ENCODE peak calls at places on chromosomes 11 and 22, in six cellular contexts. E is right lobe of liver, S is mesendoderm, K is astrocyte, Y is hepatocyte, P is SK-N-SH. C is an unnamed sample.

GRCh38 chr11:48109046-48109666 is 107.5 kb upstream of the OR4B1 start:
- DNase-seq in E (peak; percentile 23), S (peak; percentile 51), K (peak; percentile 52), Y (no peak), P (no peak), C (no peak)

GRCh38 chr22:26589367-26589844 is 526 bp downstream of the TPST2 start:
- DNase-seq in E (peak; percentile 90), S (peak; percentile 68), K (no peak), Y (peak; percentile 53), P (peak; percentile 60), C (peak; percentile 91)

GRCh38 chr11:34905666-34906065 is 10.5 kb downstream of the APIP start:
- DNase-seq in E (no peak), S (no peak), K (no peak), Y (no peak), P (no peak), C (no peak)

GRCh38 chr11:103035656-103036434 is 56.1 kb downstream of the DCUN1D5 start:
- DNase-seq in E (no peak), S (peak; percentile 86), K (peak; percentile 77), Y (peak; percentile 84), P (peak; percentile 43), C (no peak)

GRCh38 chr11:116104480-116105174 is 600.4 kb upstream of the CADM1 start:
- DNase-seq in E (no peak), S (no peak), K (no peak), Y (no peak), P (no peak), C (no peak)

GRCh38 chr22:19631899-19632670 is 82.2 kb upstream of the SEPTIN5 start:
- DNase-seq in E (no peak), S (peak; percentile 71), K (peak; percentile 24), Y (peak; percentile 46), P (peak; percentile 82), C (no peak)

GRCh38 chr11:94602430-94603372 is 35.5 kb downstream of the PIWIL4 start:
- DNase-seq in E (peak; percentile 74), S (peak; percentile 73), K (peak; percentile 67), Y (peak; percentile 77), P (no peak), C (no peak)

GRCh38 chr22:21450858-21451331 is 16.3 kb upstream of the TMEM191C start:
- DNase-seq in E (peak; percentile 37), S (no peak), K (no peak), Y (no peak), P (no peak), C (peak; percentile 25)

GRCh38 chr22:39960791-39961746 is 872 bp downstream of the TMA7B start:
- DNase-seq in E (no peak), S (no peak), K (peak; percentile 99), Y (peak; percentile 27), P (no peak), C (peak; percentile 80)

GRCh38 chr22:42001127-42001526 is 2.5 kb downstream of the WBP2NL start:
- DNase-seq in E (no peak), S (no peak), K (no peak), Y (no peak), P (no peak), C (no peak)

GRCh38 chr22:36985490-36985889 is 33.8 kb downstream of the TST start:
- DNase-seq in E (no peak), S (no peak), K (no peak), Y (no peak), P (no peak), C (no peak)

GRCh38 chr11:19712281-19713220 is at the start of gene NAV2:
- DNase-seq in E (peak; percentile 95), S (peak; percentile 96), K (peak; percentile 84), Y (peak; percentile 96), P (peak; percentile 93), C (peak; percentile 94)

GRCh38 chr11:69309800-69310280 is 15.9 kb downstream of the MYEOV start:
- DNase-seq in E (peak; percentile 16), S (no peak), K (no peak), Y (no peak), P (peak; percentile 23), C (no peak)

GRCh38 chr11:79097279-79097875 is 343.5 kb downstream of the TENM4 start:
- DNase-seq in E (no peak), S (no peak), K (peak; percentile 30), Y (no peak), P (no peak), C (no peak)

GRCh38 chr11:76878014-76878413 is 17.3 kb downstream of the ACER3 start:
- DNase-seq in E (no peak), S (no peak), K (no peak), Y (no peak), P (no peak), C (no peak)

GRCh38 chr11:96028746-96029145 is 104.8 kb upstream of the MTMR2 start:
- DNase-seq in E (no peak), S (no peak), K (no peak), Y (no peak), P (no peak), C (no peak)

GRCh38 chr11:133118563-133119303 is 413.6 kb downstream of the OPCML start:
- DNase-seq in E (no peak), S (no peak), K (no peak), Y (no peak), P (no peak), C (no peak)

GRCh38 chr22:24189249-24190158 is 8.2 kb downstream of the SUSD2 start:
- DNase-seq in E (peak; percentile 74), S (peak; percentile 56), K (no peak), Y (peak; percentile 80), P (peak; percentile 95), C (peak; percentile 90)

GRCh38 chr22:37968452-37969251 is 15.2 kb downstream of the POLR2F start:
- DNase-seq in E (no peak), S (no peak), K (no peak), Y (no peak), P (no peak), C (no peak)

GRCh38 chr11:72221386-72221785 is 3.2 kb upstream of the INPPL1 start:
- DNase-seq in E (no peak), S (no peak), K (no peak), Y (no peak), P (no peak), C (peak; percentile 81)

GRCh38 chr11:128210148-128210940 is 377.0 kb downstream of the ETS1 start:
- DNase-seq in E (no peak), S (peak; percentile 97), K (peak; percentile 98), Y (peak; percentile 84), P (no peak), C (no peak)

GRCh38 chr11:32392840-32393239 is 42.5 kb downstream of the WT1 start:
- DNase-seq in E (no peak), S (no peak), K (no peak), Y (no peak), P (no peak), C (no peak)

GRCh38 chr11:32400196-32400595 is 35.1 kb downstream of the WT1 start:
- DNase-seq in E (no peak), S (peak; percentile 90), K (peak; percentile 48), Y (peak; percentile 43), P (no peak), C (no peak)

GRCh38 chr11:32396991-32397390 is 38.3 kb downstream of the WT1 start:
- DNase-seq in E (no peak), S (no peak), K (peak; percentile 35), Y (no peak), P (no peak), C (no peak)

GRCh38 chr11:32395127-32395526 is 40.2 kb downstream of the WT1 start:
- DNase-seq in E (no peak), S (no peak), K (no peak), Y (no peak), P (no peak), C (no peak)

GRCh38 chr11:32396331-32396730 is 39.0 kb downstream of the WT1 start:
- DNase-seq in E (no peak), S (no peak), K (no peak), Y (no peak), P (no peak), C (no peak)
- H3K4me1 ChIP-seq in E (no peaks in the 10 kb centered on the region), S (no peaks in the 10 kb centered on the region), K (peaks cover 11% of the 10 kb centered on the region), Y (no peaks in the 10 kb centered on the region), P (peaks cover 30% of the 10 kb centered on the region), C (no peaks in the 10 kb centered on the region)

DNA sequence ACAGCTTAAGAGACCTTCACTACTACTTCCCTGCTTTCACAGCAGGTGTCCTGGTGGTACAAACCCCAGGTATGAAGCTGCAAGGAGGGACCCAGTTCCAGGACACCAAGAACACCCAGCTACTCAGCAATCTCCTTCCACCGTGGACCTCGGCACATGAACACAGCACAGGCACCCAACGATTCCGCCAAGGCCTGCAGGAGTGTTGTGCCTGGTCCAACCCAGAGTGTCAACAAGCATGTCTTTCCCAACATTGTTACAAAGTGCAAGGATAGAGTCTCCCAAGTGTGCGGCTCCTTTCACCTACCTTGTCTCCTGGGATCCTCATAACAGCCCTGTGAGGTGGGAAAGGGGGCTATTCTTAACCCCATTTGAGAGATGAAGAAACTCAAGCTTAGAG is 11.8 kb downstream of the PATZ1 start:
- DNase-seq in E (peak; percentile 63), S (no peak), K (no peak), Y (no peak), P (no peak), C (no peak)
- H3K36me3 ChIP-seq in E (peaks cover 29% of the 10 kb centered on the region), S (peaks cover 33% of the 10 kb centered on the region), K (peaks cover 9% of the 10 kb centered on the region), Y (no peaks in the 10 kb centered on the region), P (peaks cover 77% of the 10 kb centered on the region), C (peaks cover 81% of the 10 kb centered on the region)

GRCh38 chr11:121035169-121035755 is 11.4 kb downstream of the TBCEL start:
- DNase-seq in E (peak; percentile 49), S (peak; percentile 27), K (no peak), Y (no peak), P (no peak), C (no peak)
- H3K4me1 ChIP-seq in E (no peaks in the 10 kb centered on the region), S (peaks cover 13% of the 10 kb centered on the region), K (no peaks in the 10 kb centered on the region), Y (peaks cover 8% of the 10 kb centered on the region), P (no peaks in the 10 kb centered on the region), C (no peaks in the 10 kb centered on the region)

GRCh38 chr11:61625525-61625924 is 44.6 kb upstream of the SYT7 start:
- DNase-seq in E (no peak), S (no peak), K (no peak), Y (no peak), P (no peak), C (no peak)

GRCh38 chr11:61627831-61628753 is 47.2 kb upstream of the SYT7 start:
- DNase-seq in E (peak; percentile 70), S (peak; percentile 80), K (peak; percentile 40), Y (peak; percentile 89), P (peak; percentile 83), C (no peak)

GRCh38 chr11:61630104-61630503 is 49.2 kb upstream of the SYT7 start:
- DNase-seq in E (no peak), S (no peak), K (no peak), Y (no peak), P (no peak), C (no peak)

GRCh38 chr11:61629082-61629481 is 48.2 kb upstream of the SYT7 start:
- DNase-seq in E (no peak), S (no peak), K (no peak), Y (no peak), P (no peak), C (no peak)

DNA sequence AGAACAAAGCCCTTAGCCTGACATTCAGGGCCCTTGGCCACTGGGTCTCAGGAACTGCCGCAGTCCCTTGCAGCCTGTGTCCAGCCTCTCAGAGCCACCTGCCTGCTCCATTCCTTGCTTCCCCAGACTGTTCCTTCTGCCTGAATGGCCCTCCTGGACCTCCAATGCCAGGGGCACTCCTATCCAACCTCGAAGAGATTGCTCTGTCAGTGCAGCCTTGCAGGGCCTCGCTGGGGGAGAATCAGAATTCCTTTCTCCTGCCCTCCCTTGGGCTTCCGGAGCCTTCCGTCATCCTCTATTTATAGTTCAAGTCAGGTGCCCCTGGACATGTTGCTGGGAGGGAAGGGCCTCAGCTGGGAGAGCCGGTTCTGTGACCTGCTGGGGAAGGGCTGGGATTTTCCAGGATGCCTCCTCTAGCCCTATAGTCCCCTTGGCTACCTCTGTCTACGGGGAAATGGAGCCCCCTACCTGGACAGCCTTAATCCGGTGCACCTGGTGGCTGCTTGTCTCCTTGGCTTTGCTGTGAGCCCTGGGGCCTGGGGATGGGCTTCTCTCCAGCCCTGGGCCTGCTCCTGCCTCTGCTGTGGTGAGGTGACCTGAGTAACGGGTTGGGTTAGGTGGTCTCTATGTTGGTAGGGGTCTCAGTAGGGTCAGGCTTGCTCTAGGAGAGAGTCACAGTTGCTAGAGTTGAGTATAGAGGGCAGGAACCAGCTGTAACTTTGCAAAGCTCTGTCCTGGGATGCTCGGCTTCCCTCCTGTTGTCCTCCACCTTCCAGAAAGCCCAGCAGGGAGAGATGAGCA is 45.9 kb upstream of the SYT7 start:
- DNase-seq in E (no peak), S (peak; percentile 97), K (no peak), Y (peak; percentile 92), P (no peak), C (no peak)
- H3K36me3 ChIP-seq in E (no peaks in the 10 kb centered on the region), S (no peaks in the 10 kb centered on the region), K (no peaks in the 10 kb centered on the region), Y (no peaks in the 10 kb centered on the region), P (no peaks in the 10 kb centered on the region), C (no peaks in the 10 kb centered on the region)